ENCODE peak calls at places on chromosomes 2 and 18, in four cellular contexts. P is DND-41, K is sigmoid colon, G is aorta. F is an unnamed sample. For H3K4me1, the result is how much of the 10 kb centered on the place peaks cover.

GRCh38 chr2:227643990-227644551 is 22.5 kb upstream of the SCYGR5 start:
- DNase-seq in P (no peak), K (no peak), G (no peak), F (no peak)

GRCh38 chr2:205024822-205025518 is 479.7 kb downstream of the PARD3B start:
- DNase-seq in P (no peak), G (peak), K (peak), F (no peak)

GRCh38 chr18:23077493-23078256 is 57.6 kb upstream of the CABLES1 start:
- DNase-seq in P (no peak), K (no peak), G (no peak), F (no peak)

GRCh38 chr2:47870668-47871540 is 35.4 kb downstream of the FBXO11 start:
- DNase-seq in P (no peak), K (no peak), G (no peak), F (no peak)

GRCh38 chr2:115208493-115209164 is 766.2 kb downstream of the DPP10 start:
- DNase-seq in K (no peak), P (no peak), G (no peak), F (no peak)

GRCh38 chr18:60812921-60813320 is 440.3 kb upstream of the MC4R start:
- DNase-seq in P (no peak), K (no peak), G (no peak), F (no peak)

GRCh38 chr18:24793742-24794141 is 333.3 kb downstream of the HRH4 start:
- DNase-seq in K (no peak), G (no peak), P (no peak), F (no peak)

GRCh38 chr2:71548589-71549485 is 95.5 kb downstream of the DYSF start:
- DNase-seq in G (peak), P (peak), K (peak), F (peak)

GRCh38 chr2:217399288-217399687 is 539.4 kb upstream of the TNP1 start:
- DNase-seq in P (no peak), G (no peak), K (no peak), F (no peak)

GRCh38 chr18:71398530-71398929 is 1109.7 kb downstream of the SOCS6 start:
- DNase-seq in K (no peak), G (no peak), P (no peak), F (no peak)

GRCh38 chr2:194591192-194591591 is 1065.8 kb upstream of the SLC39A10 start:
- DNase-seq in G (no peak), K (no peak), P (no peak), F (no peak)

GRCh38 chr2:111015256-111015655 is 105.5 kb upstream of the BCL2L11 start:
- DNase-seq in G (no peak), K (no peak), P (no peak), F (no peak)

GRCh38 chr2:229230911-229231310 is 40.2 kb downstream of the PID1 start:
- DNase-seq in K (peak), P (no peak), G (no peak), F (no peak)

GRCh38 chr18:58863539-58864145 is 1.0 kb upstream of the ZNF532 start:
- DNase-seq in K (peak), G (peak), P (no peak), F (peak)

GRCh38 chr2:28394997-28395333 is 2.3 kb downstream of the FOSL2 start:
- DNase-seq in G (no peak), P (no peak), K (no peak), F (no peak)

GRCh38 chr2:241897231-241897916 is 27.8 kb downstream of the RTP5 start:
- DNase-seq in G (no peak), K (no peak), P (no peak), F (no peak)

GRCh38 chr2:158599609-158600008 is 142.9 kb downstream of the PKP4 start:
- DNase-seq in P (no peak), K (no peak), G (no peak), F (no peak)

GRCh38 chr2:12265646-12266045 is 451.1 kb upstream of the TRIB2 start:
- DNase-seq in G (no peak), K (no peak), P (no peak), F (no peak)

GRCh38 chr2:130839011-130839780 is 2.5 kb downstream of the ARHGEF4 start:
- DNase-seq in G (peak), K (no peak), P (no peak), F (no peak)

GRCh38 chr2:1687254-1687653 is 57.1 kb downstream of the PXDN start:
- DNase-seq in P (no peak), G (no peak), K (no peak), F (no peak)

DNA sequence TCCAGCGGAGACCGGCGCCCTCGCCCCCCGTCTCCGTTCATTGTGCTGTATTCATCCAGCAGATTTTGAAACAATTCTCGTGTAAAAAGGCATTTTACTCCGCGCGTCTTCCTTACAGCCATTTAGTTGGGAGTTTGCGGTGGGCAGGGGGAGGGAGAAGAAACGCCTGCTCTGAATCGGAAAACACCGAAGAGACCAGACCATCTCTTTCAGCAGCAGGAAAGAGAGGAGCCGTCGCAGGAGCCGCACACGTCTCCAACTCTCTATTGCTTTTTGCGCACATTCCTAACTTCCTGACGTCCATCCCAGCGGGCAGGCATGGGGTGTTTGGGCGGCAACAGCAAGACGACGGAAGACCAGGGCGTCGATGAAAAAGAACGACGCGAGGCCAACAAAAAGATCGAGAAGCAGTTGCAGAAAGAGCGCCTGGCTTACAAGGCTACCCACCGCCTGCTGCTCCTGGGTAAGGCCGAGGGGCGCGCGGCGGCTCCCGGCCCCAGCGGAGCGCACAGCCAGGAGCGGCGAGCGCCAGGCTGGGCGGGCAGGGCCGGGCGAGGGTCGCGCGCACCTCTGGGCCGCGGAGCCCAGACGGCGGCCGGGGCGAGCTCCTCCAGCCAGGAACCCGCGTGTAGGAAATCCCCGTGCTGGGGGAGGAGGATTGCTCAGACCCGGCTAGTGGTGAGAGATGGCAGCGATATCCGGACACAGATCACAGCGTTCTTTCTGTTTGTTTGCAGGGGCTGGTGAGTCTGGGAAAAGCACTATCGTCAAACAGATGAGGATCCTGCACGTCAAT is 63.2 kb downstream of the GNAL start:
- DNase-seq in K (no peak), P (no peak), G (no peak), F (no peak)
- H3K4me3 ChIP-seq in K (peak), P (no peak), G (no peak), F (no peak)

GRCh38 chr2:106165556-106165955 is 28.5 kb downstream of the UXS1 start:
- DNase-seq in P (no peak), G (no peak), K (no peak), F (no peak)

GRCh38 chr2:106167067-106167466 is 27.0 kb downstream of the UXS1 start:
- DNase-seq in G (no peak), P (no peak), K (no peak), F (no peak)

GRCh38 chr2:106161938-106162814 is 31.9 kb downstream of the UXS1 start:
- DNase-seq in G (no peak), P (no peak), K (no peak), F (no peak)

GRCh38 chr2:106165064-106165463 is 29.0 kb downstream of the UXS1 start:
- DNase-seq in P (peak), K (no peak), G (no peak), F (no peak)

GRCh38 chr2:106163948-106164580 is 30.0 kb downstream of the UXS1 start:
- DNase-seq in P (no peak), G (no peak), K (no peak), F (no peak)
- H3K4me1 ChIP-seq in P (half or more), G (under half), K (under half), F (half or more)

DNA sequence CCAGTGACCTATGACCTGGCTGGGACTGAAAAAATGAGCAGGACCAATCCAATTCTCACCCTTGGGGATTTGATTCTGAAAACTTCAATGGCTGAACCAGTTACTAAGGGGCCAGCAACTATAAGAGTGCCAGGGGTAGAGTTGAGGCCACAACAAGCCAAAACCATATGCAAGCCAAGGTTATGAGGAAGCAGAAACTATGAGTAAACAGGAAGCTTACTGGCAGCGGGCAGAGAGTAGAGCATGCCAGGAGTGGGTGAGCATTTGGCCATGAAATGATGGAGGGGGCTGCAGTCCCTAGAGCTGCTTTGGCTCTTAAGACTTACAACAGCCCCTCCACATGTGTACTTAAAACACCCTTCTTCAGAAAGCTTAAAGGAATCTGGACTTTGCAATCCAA is 82.4 kb downstream of the RBMS1 start:
- DNase-seq in P (peak), G (no peak), K (no peak), F (no peak)
- H3K27ac ChIP-seq in P (peak), G (peak), K (peak), F (peak)

DNA sequence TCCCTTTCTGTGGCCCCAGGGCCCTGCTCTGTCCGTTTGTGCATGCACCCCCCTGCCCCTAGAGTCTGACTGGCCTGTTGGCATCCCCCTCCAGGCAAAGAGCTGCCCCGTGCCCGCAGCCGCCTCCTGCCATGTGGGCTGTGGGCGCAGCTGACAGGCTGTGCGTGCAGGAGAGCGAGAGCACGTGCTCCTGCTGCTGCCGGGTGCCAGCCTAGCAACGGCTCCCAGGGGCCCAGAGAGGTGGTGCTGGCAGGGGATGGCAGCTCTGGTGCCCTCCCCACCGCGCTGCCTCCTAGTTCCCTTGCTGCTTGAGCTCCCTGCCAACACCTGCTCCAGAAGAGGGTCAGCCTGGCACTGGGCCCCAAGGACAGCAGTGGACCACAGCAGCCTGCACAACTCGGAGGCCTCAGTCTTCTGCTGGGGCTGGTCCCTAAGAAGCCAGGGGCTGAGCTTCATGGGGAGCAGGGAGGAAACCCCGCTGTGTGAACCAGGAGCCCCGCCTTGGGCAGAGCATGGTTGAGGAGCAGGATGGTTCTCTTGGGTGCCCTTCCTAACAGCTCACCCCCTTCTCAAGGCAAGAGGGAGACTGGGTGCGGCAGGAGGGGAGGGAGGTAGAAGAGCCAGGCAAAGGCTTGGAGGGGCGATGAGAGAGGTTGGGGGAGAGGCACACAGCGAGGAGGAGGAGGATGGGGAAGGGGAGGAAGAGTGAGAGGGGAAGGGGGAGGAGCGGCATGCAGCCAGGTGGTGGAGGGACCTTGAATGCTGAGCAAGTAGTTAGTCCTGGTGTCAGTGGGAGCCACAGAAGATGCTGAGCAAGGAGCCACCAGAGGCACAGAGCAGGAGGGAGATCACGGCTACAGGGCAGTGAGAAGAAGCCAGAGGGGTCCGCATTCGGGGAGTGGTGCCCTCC is 23.8 kb upstream of the PTMA start:
- DNase-seq in P (peak), G (no peak), K (peak), F (no peak)
- H3K4me3 ChIP-seq in P (no peak), G (no peak), K (no peak), F (no peak)

GRCh38 chr2:60485550-60485949 is 67.9 kb downstream of the BCL11A start:
- DNase-seq in P (no peak), K (no peak), G (no peak), F (no peak)
- H3K4me1 ChIP-seq in P (under half), K (under half), G (under half), F (under half)

GRCh38 chr2:237497820-237498128 is 10.7 kb downstream of the MLPH start:
- DNase-seq in P (no peak), G (no peak), K (no peak), F (no peak)
- H3K27ac ChIP-seq in P (no peak), G (no peak), K (no peak), F (no peak)

GRCh38 chr2:176106636-176107539 is at the start of gene HOXD11:
- DNase-seq in P (no peak), K (peak), G (peak), F (no peak)
- H3K4me3 ChIP-seq in P (no peak), K (peak), G (peak), F (no peak)

F was measured in CD4-positive, alpha-beta memory T cell.